ENCODE peak calls at places on chromosome 10, in four cellular contexts. F is GM23338, C is MM.1S, J is lower lobe of right lung. U is an unnamed sample.
A peak's percentile ranks its signal among the peaks of the same experiment; 100 is the strongest.

GRCh38 chr10:13909911-13910617 is 323.3 kb downstream of the PRPF18 start:
- DNase-seq in J (no peak), C (peak; percentile 20), F (no peak), U (no peak)

GRCh38 chr10:37623506-37623905 is 233.9 kb downstream of the ZNF248 start:
- DNase-seq in F (no peak), C (no peak), J (no peak), U (no peak)

GRCh38 chr10:127907411-127908105 is 655 bp downstream of the PTPRE start:
- DNase-seq in C (no peak), J (peak; percentile 68), F (peak; percentile 39), U (peak; percentile 63)

GRCh38 chr10:12777840-12778585 is 223.5 kb downstream of the CCDC3 start:
- DNase-seq in F (no peak), C (no peak), J (no peak), U (no peak)

GRCh38 chr10:5555881-5556280 is 31.1 kb downstream of the CALML3 start:
- DNase-seq in F (no peak), C (no peak), J (peak; percentile 6), U (no peak)

GRCh38 chr10:63520463-63521388 is 475 bp upstream of the REEP3 start:
- DNase-seq in C (peak; percentile 67), J (peak; percentile 84), F (peak; percentile 85), U (peak; percentile 81)

GRCh38 chr10:103793920-103794883 is 61.2 kb downstream of the SH3PXD2A start:
- DNase-seq in C (no peak), F (no peak), J (peak; percentile 74), U (peak; percentile 91)

GRCh38 chr10:79994556-79994955 is 45.7 kb upstream of the SFTPD start:
- DNase-seq in F (peak; percentile 46), C (no peak), J (no peak), U (no peak)

GRCh38 chr10:59557642-59558041 is 152.0 kb downstream of the SLC16A9 start:
- DNase-seq in F (peak; percentile 43), J (no peak), C (no peak), U (no peak)

GRCh38 chr10:35218339-35218955 is 91.8 kb downstream of the CREM start:
- DNase-seq in J (peak; percentile 80), C (peak; percentile 84), F (peak; percentile 95), U (peak; percentile 78)

GRCh38 chr10:32331606-32332005 is 15.4 kb downstream of the EPC1 start:
- DNase-seq in F (no peak), C (no peak), J (no peak), U (no peak)
- H3K4me1 ChIP-seq in F (peaks cover 60% of the 10 kb centered on the region), C (peaks cover 6% of the 10 kb centered on the region), J (peaks cover 86% of the 10 kb centered on the region), U (no peaks in the 10 kb centered on the region)

DNA sequence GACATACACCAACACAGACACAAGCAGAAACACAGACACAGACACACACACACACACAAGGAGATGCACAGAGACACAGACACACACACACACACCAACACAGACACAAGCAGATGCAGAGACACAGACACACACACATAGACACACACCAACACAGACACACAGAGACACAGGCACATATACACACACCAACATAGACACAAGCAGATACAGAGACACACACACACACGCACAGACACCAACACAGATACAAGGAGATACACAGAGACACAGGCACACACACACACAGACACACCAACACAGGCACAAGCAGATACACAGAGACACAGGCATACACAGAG is 347.2 kb upstream of the KLF6 start:
- DNase-seq in C (no peak), F (no peak), J (no peak), U (no peak)
- H3K4me1 ChIP-seq in C (peaks cover 58% of the 10 kb centered on the region), F (peaks cover 4% of the 10 kb centered on the region), J (peaks cover 38% of the 10 kb centered on the region), U (no peaks in the 10 kb centered on the region)

DNA sequence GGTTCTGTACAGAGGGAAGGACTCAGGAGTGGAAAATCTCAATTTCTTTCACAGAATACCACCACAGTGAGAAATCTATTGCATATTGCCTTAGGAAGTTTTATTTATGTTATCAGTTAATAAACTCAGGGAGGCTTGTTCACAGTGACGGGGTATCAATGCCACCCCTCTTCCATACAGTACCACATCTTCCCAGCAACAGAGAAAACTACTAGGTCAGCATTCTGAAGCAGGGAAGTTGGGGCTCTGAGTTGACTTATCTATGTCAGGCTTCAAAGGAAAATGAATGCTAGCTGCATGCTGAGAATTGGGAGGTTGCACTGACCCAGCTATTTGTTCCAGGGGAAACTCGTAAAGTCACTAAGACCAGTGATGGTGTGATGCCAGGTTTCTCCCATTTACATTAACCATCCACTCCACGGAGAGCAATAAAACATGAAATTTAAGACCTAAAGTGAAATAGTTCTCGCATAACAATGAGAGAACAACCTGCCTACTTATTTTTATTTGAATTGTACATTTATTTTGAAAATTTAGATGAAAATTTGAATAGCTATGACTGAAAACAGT is 266.7 kb downstream of the RNLS start:
- DNase-seq in C (no peak), F (no peak), J (no peak), U (no peak)
- H3K4me1 ChIP-seq in C (no peaks in the 10 kb centered on the region), F (no peaks in the 10 kb centered on the region), J (no peaks in the 10 kb centered on the region), U (no peaks in the 10 kb centered on the region)

DNA sequence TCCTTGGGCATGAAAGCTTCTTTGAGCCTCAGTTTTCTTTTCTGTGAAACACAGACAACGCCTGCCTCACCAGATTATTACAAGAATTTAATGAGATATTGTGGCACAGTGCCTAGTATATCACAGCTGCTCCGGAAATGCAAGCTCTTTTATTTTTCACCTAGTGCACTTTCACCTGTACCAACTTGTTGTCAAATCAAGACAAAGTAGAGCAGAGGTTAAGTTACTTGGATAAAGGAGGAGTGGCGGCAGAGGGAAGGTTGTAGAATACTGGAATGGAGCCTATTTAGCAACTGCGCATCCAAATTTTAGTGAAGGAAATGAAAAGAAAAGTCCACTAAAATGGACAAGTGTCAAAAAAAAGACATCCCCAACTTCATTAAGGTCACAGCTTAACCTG is 54.9 kb upstream of the RHOBTB1 start:
- DNase-seq in C (no peak), J (no peak), F (no peak), U (no peak)
- H3K4me1 ChIP-seq in C (no peaks in the 10 kb centered on the region), J (no peaks in the 10 kb centered on the region), F (no peaks in the 10 kb centered on the region), U (no peaks in the 10 kb centered on the region)

DNA sequence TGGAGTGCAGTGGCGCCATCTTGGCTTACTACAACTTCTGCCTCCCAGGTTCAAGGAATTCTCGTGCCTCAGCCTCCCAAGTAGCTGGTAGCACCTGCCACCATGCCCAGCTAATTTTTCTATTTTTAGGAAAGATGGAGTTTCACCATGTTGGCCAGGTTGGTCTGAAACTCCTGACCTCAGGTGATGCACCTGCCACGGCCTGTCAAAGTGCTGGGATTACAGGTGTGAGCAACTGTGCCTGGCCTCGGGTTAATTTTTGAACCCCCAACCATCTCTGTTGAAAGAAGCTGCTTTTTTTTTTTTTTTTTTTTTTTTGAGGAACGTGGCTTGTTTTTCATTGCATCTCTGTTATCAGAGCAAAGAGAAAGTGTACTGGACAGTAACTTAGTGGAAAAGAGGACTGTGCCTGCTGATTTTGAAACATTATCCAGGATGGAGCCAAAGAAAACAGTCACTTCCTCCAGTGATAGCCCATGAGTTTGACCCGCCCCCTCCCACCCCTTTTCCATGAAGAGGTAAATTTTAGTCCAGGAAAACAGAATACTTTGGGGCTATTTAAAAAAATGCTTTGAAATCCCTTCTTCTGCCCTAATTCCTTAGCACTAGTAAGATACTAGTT is 38.3 kb downstream of the WBP1L start:
- DNase-seq in C (peak; percentile 89), J (no peak), F (no peak), U (peak; percentile 53)
- H3K4me1 ChIP-seq in C (peaks cover 67% of the 10 kb centered on the region), J (peaks cover 99% of the 10 kb centered on the region), F (peaks cover 47% of the 10 kb centered on the region), U (peaks cover 64% of the 10 kb centered on the region)

U was measured in right lobe of liver.